ENCODE peak calls at places on chromosomes 12 and 14, in four cellular contexts. E, K, O and Z are unnamed samples.

GRCh38 chr12:114919479-114919878 is 235.5 kb upstream of the TBX3 start:
- DNase-seq in E (peak; percentile 35), K (no peak), O (no peak), Z (no peak)

GRCh38 chr12:49451468-49452259 is 84.4 kb downstream of the SPATS2 start:
- DNase-seq in E (no peak), K (peak; percentile 62), O (no peak), Z (no peak)

GRCh38 chr12:5379737-5380496 is 52.0 kb upstream of the NTF3 start:
- DNase-seq in E (no peak), K (peak; percentile 13), O (no peak), Z (no peak)

GRCh38 chr12:121288941-121289340 is 7.6 kb downstream of the CAMKK2 start:
- DNase-seq in E (no peak), K (no peak), O (no peak), Z (no peak)

GRCh38 chr12:108918960-108919642 is 39.2 kb downstream of the DAO start:
- DNase-seq in E (no peak), K (no peak), O (no peak), Z (no peak)

GRCh38 chr12:108686753-108687152 is 44.6 kb downstream of the CORO1C start:
- DNase-seq in E (no peak), K (no peak), O (no peak), Z (no peak)

GRCh38 chr12:63997198-63997597 is 152.7 kb downstream of the SRGAP1 start:
- DNase-seq in E (no peak), K (no peak), O (no peak), Z (no peak)

GRCh38 chr12:98492580-98493140 is 22.7 kb upstream of the TMPO start:
- DNase-seq in E (no peak), K (no peak), O (no peak), Z (no peak)

GRCh38 chr12:132554857-132555630 is 55.3 kb downstream of the LRCOL1 start:
- DNase-seq in E (peak; percentile 16), K (no peak), O (no peak), Z (no peak)

GRCh38 chr14:105453847-105454246 is 20.8 kb upstream of the CRIP2 start:
- DNase-seq in E (no peak), K (no peak), O (no peak), Z (no peak)

GRCh38 chr12:111129149-111129548 is 208.8 kb upstream of the MYL2 start:
- DNase-seq in E (no peak), K (no peak), O (no peak), Z (no peak)

GRCh38 chr12:120997448-120997847 is 18.8 kb downstream of the C12orf43 start:
- DNase-seq in E (no peak), K (no peak), O (no peak), Z (no peak)

GRCh38 chr14:103892247-103892646 is 36.0 kb upstream of the TDRD9 start:
- DNase-seq in E (no peak), K (no peak), O (no peak), Z (no peak)

GRCh38 chr12:79776111-79776510 is 85.3 kb upstream of the PAWR start:
- DNase-seq in E (peak; percentile 7), K (no peak), O (no peak), Z (no peak)

GRCh38 chr12:112998997-112999767 is 20.9 kb downstream of the OAS2 start:
- DNase-seq in E (no peak), K (no peak), O (no peak), Z (no peak)

GRCh38 chr12:101719566-101719965 is 19.7 kb downstream of the SYCP3 start:
- DNase-seq in E (no peak), K (no peak), O (no peak), Z (no peak)

GRCh38 chr12:101715045-101715444 is 17.6 kb downstream of the CHPT1 start:
- DNase-seq in E (no peak), K (no peak), O (no peak), Z (no peak)

GRCh38 chr12:101720118-101720517 is 19.1 kb downstream of the SYCP3 start:
- DNase-seq in E (no peak), K (no peak), O (no peak), Z (no peak)
- H3K4me1 ChIP-seq in E (peaks cover under 1% of the 10 kb centered on the region), K (no peaks in the 10 kb centered on the region), O (no peaks in the 10 kb centered on the region), Z (no peaks in the 10 kb centered on the region)

GRCh38 chr12:19946549-19946948 is 421.8 kb upstream of the PDE3A start:
- DNase-seq in E (no peak), K (no peak), O (no peak), Z (no peak)
- TF ChIP-seq SUZ12 in E (no peak), K (no peak), O (no peak), Z (no peak)

GRCh38 chr14:70100071-70100470 is 88.7 kb downstream of the SLC8A3 start:
- DNase-seq in E (no peak), K (no peak), O (no peak), Z (no peak)

GRCh38 chr14:70094631-70095030 is 94.1 kb downstream of the SLC8A3 start:
- DNase-seq in E (no peak), K (no peak), O (no peak), Z (no peak)

GRCh38 chr14:70097576-70098256 is 91.0 kb downstream of the SLC8A3 start:
- DNase-seq in E (no peak), K (no peak), O (no peak), Z (no peak)

GRCh38 chr14:70096866-70097265 is 91.9 kb downstream of the SLC8A3 start:
- DNase-seq in E (peak; percentile 9), K (no peak), O (no peak), Z (no peak)

GRCh38 chr14:70098257-70098809 is 90.4 kb downstream of the SLC8A3 start:
- DNase-seq in E (no peak), K (no peak), O (no peak), Z (no peak)
- TF ChIP-seq ZNF274 in E (no peak), K (no peak), O (no peak), Z (no peak)

GRCh38 chr12:11761869-11762567 is 112.5 kb downstream of the ETV6 start:
- DNase-seq in E (no peak), K (peak; percentile 99), O (no peak), Z (no peak)
- H3K4me1 ChIP-seq in E (peaks cover 15% of the 10 kb centered on the region), K (peaks cover 92% of the 10 kb centered on the region), O (peaks cover 10% of the 10 kb centered on the region), Z (no peaks in the 10 kb centered on the region)

GRCh38 chr14:21987937-21988336 is 314.3 kb upstream of the OR4E1 start:
- DNase-seq in E (peak; percentile 68), K (no peak), O (no peak), Z (no peak)

GRCh38 chr14:21989090-21989489 is 315.5 kb upstream of the OR4E1 start:
- DNase-seq in E (no peak), K (no peak), O (no peak), Z (no peak)

GRCh38 chr14:21991130-21991529 is 317.5 kb upstream of the OR4E1 start:
- DNase-seq in E (no peak), K (no peak), O (no peak), Z (no peak)

GRCh38 chr14:21988413-21988812 is 314.8 kb upstream of the OR4E1 start:
- DNase-seq in E (no peak), K (no peak), O (no peak), Z (no peak)

DNA sequence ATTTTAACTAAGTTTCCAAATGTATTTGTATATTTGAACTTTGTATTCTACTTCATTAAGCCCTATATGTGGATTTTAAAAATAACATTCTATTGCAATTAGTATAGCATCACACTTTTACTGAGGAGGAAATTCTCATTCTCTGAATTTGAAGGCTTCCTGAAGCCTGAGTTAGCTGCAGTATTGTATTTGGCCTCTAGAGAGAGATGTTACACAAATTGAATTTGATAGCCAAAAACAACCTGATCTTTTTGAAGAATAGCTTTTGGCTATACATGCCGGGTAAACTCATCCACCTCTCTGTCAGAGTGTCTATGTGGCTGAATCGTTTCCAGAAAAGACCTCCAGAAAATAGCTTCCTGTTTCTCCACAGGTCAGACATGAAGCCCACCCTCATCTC is 316.5 kb upstream of the OR4E1 start:
- DNase-seq in E (no peak), K (no peak), O (no peak), Z (no peak)
- TF ChIP-seq SUZ12 in E (no peak), K (no peak), O (no peak), Z (no peak)

DNA sequence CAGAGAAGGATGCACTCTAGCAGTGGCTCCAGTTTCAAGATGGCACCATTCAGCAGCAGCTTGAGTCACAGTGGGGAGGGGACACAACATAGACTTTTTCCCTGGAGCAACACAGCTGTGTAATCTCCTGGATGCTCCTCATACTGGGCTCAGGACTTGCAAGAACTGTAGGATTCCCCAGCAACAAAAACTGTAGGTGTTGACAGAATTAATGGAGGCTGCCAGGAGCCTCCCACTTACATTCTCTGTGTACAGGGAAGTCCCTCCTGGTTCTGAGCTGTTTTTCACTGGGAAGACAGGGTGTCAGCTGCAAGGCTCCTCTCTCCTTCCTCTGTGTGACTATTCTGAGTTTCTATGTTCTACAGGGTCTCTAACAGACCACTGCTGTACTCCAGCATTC is 217.9 kb downstream of the KIF21A start:
- DNase-seq in E (no peak), K (no peak), O (no peak), Z (no peak)
- TF ChIP-seq ZNF274 in E (no peak), K (no peak), O (no peak), Z (no peak)

GRCh38 chr14:101849125-101849524 is 87.6 kb downstream of the PPP2R5C start:
- DNase-seq in E (no peak), K (no peak), O (no peak), Z (no peak)
- H3K4me1 ChIP-seq in E (no peaks in the 10 kb centered on the region), K (peaks cover 55% of the 10 kb centered on the region), O (peaks cover 7% of the 10 kb centered on the region), Z (peaks cover 3% of the 10 kb centered on the region)

DNA sequence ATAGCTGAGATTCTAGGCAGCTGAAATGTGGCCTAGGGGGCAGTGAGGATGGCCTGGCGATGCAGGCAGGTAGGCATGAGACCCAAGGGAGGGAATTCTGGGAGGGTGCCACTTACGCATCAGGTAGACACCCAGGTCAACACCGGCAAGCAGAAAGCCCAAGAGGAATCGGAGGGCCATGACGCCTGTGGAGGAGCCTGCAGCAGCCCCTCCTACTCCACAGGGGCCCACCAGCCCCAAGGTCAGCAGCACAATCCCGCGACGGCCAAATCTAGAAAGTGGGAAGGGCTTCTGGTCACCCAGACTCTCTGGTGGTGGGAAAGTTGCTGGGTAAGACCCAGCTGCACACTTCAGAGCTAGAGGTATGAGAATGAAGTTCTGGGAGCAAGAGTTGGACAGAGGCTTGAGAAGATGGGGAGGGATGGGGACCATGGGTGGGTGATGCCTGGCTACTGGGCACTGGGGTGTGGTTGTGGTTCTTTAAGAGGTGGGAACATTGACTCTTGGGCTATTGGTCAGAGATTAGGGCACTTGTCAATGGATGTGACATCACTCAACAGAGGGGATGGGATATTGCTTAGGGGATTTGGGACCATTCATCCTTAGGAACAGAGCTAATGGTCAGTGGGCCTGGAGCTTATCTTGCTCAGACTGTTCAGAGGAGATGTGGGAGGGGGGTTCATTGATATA is 3.4 kb downstream of the SLC22A17 start:
- DNase-seq in E (no peak), K (no peak), O (no peak), Z (no peak)
- TF ChIP-seq SUZ12 in E (no peak), K (no peak), O (no peak), Z (no peak)

DNA sequence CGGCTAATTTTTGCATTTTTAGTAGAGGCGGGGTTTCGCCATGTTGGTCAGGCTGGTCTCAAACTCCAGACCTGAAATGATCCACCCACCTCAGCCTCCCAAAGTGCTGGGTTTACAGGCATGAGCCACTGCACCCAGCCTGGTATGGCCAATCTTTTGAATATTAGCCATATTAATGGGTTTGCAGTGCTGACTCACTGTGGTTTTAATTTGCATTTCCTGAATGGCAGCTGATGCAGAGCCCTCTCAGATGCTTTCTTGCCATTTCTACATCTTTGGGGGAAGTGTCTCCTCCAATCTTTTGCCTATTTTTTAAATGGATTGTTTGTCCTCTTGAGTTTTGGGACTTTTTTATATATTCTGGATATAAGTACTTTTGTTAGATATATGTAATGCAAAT is 55.5 kb upstream of the NPAS3 start:
- DNase-seq in E (no peak), K (no peak), O (no peak), Z (no peak)
- TF ChIP-seq ZNF274 in E (no peak), K (no peak), O (no peak), Z (no peak)